ENCODE peak calls at places on chromosomes 13 and 19, in seven cellular contexts. C is HAP-1; G is iPS DF 6.9; N is right lobe of liver; D is CD8-positive, alpha-beta T cell; W is IMR-90; H is stomach. M is an unnamed sample. For H3K4me1, the result is how much of the 10 kb centered on the place peaks cover.

GRCh38 chr13:30841161-30841560 is 64.9 kb upstream of the MEDAG start:
- DNase-seq in N (no peak), D (no peak), C (no peak), H (no peak), G (no peak), W (peak), M (no peak)

GRCh38 chr13:41802033-41802683 is 158.8 kb downstream of the VWA8 start:
- DNase-seq in H (no peak), G (no peak), W (no peak), N (no peak), D (no peak), C (no peak), M (no peak)

GRCh38 chr13:33403807-33404362 is 118.3 kb upstream of the STARD13 start:
- DNase-seq in H (no peak), N (no peak), W (no peak), D (no peak), C (no peak), G (no peak), M (no peak)

GRCh38 chr13:33611016-33611805 is 206.7 kb upstream of the RFC3 start:
- DNase-seq in W (peak), N (peak), C (peak), H (peak), D (no peak), G (no peak), M (no peak)

GRCh38 chr13:46864941-46865340 is 31.9 kb downstream of the HTR2A start:
- DNase-seq in W (no peak), H (no peak), C (no peak), G (no peak), D (no peak), N (no peak), M (no peak)

GRCh38 chr13:23889598-23890224 is 511 bp upstream of the MIPEP start:
- DNase-seq in C (no peak), N (no peak), D (no peak), W (no peak), G (no peak), H (no peak), M (peak)

GRCh38 chr19:33071887-33072286 is 7.2 kb upstream of the RHPN2 start:
- DNase-seq in H (no peak), C (no peak), N (no peak), D (no peak), W (no peak), G (no peak), M (no peak)

GRCh38 chr19:32351807-32352630 is 6.6 kb downstream of the ZNF507 start:
- DNase-seq in W (peak), D (no peak), N (no peak), H (no peak), G (no peak), C (no peak), M (peak)

GRCh38 chr19:16856091-16856490 is 26.9 kb downstream of the SIN3B start:
- DNase-seq in D (no peak), H (no peak), C (no peak), G (no peak), N (no peak), W (no peak), M (no peak)

GRCh38 chr13:113579686-113580085 is 4.9 kb upstream of the TFDP1 start:
- DNase-seq in W (no peak), C (no peak), G (no peak), H (no peak), D (no peak), N (no peak), M (no peak)

GRCh38 chr19:52896431-52897148 is 845 bp downstream of the ZNF320 start:
- DNase-seq in C (no peak), W (peak), D (no peak), G (no peak), N (no peak), H (peak), M (peak)

GRCh38 chr19:11204943-11205349 is 7.6 kb upstream of the KANK2 start:
- DNase-seq in H (no peak), G (no peak), N (peak), W (no peak), D (no peak), C (no peak), M (no peak)

GRCh38 chr19:30799854-30800755 is 427.9 kb downstream of the ZNF536 start:
- DNase-seq in G (peak), N (no peak), W (no peak), D (no peak), H (peak), C (peak), M (peak)

GRCh38 chr13:22793598-22794134 is 387.1 kb upstream of the SGCG start:
- DNase-seq in W (no peak), D (no peak), H (peak), C (no peak), G (no peak), N (no peak), M (peak)

GRCh38 chr13:74015137-74015536 is 119.1 kb downstream of the KLF12 start:
- DNase-seq in C (no peak), G (no peak), N (no peak), W (peak), H (no peak), D (no peak), M (peak)

GRCh38 chr19:35347171-35347929 is at the start of gene FFAR1:
- DNase-seq in D (no peak), G (no peak), N (peak), H (peak), W (no peak), C (no peak), M (no peak)

GRCh38 chr19:4977299-4978174 is 8.6 kb downstream of the KDM4B start:
- DNase-seq in C (no peak), N (peak), H (peak), G (no peak), D (no peak), W (peak), M (peak)

GRCh38 chr19:16234552-16235445 is 37.1 kb downstream of the AP1M1 start:
- DNase-seq in H (no peak), D (no peak), G (no peak), N (no peak), C (no peak), W (no peak), M (no peak)

GRCh38 chr19:12092065-12092867 is 27.7 kb downstream of the ZNF844 start:
- DNase-seq in C (peak), W (peak), D (peak), H (peak), N (peak), G (peak), M (peak)

GRCh38 chr13:34044660-34045080 is 226.7 kb downstream of the RFC3 start:
- DNase-seq in W (peak), N (no peak), H (no peak), G (no peak), D (no peak), C (no peak), M (peak)

GRCh38 chr13:19305434-19305833 is 123.8 kb upstream of the TUBA3C start:
- DNase-seq in W (no peak), N (no peak), D (no peak), H (no peak), G (no peak), C (no peak), M (no peak)

GRCh38 chr19:28466107-28467045 is 746.6 kb downstream of the UQCRFS1 start:
- DNase-seq in C (peak), H (peak), W (peak), G (no peak), D (peak), N (peak), M (peak)

GRCh38 chr19:17450264-17451075 is 2.0 kb upstream of the TMEM221 start:
- DNase-seq in H (no peak), C (no peak), G (no peak), N (no peak), W (no peak), D (no peak), M (no peak)

GRCh38 chr19:6393074-6393981 is at the start of gene GTF2F1:
- DNase-seq in G (peak), C (peak), D (peak), H (peak), W (peak), N (peak), M (peak)

GRCh38 chr13:95276119-95276505 is 25.1 kb downstream of the ABCC4 start:
- DNase-seq in H (no peak), G (no peak), W (no peak), C (no peak), D (no peak), N (no peak), M (no peak)

GRCh38 chr19:19744641-19745040 is 11.7 kb upstream of the ZNF14 start:
- DNase-seq in G (no peak), C (no peak), D (no peak), H (no peak), N (no peak), W (no peak), M (no peak)

GRCh38 chr13:109275848-109276247 is 510.5 kb downstream of the IRS2 start:
- DNase-seq in C (no peak), H (no peak), W (no peak), N (no peak), G (no peak), D (no peak), M (peak)

GRCh38 chr19:3932931-3933810 is at the start of gene NMRK2:
- DNase-seq in D (no peak), G (peak), C (no peak), W (no peak), H (no peak), N (no peak), M (peak)

GRCh38 chr13:74443623-74444022 is 309.4 kb upstream of the KLF12 start:
- DNase-seq in W (peak), G (no peak), N (no peak), C (no peak), D (no peak), H (no peak), M (no peak)

GRCh38 chr19:18848860-18849661 is 17.3 kb downstream of the UPF1 start:
- DNase-seq in H (no peak), N (peak), C (no peak), G (no peak), W (peak), D (no peak), M (no peak)

GRCh38 chr19:38550376-38550775 is 67.4 kb downstream of the MAP4K1 start:
- DNase-seq in D (no peak), G (no peak), W (no peak), H (no peak), C (no peak), N (no peak), M (no peak)

GRCh38 chr19:18940791-18941627 is at the start of gene HOMER3:
- DNase-seq in C (peak), H (peak), W (peak), N (peak), G (no peak), D (peak), M (peak)

GRCh38 chr19:1183543-1184172 is 9.6 kb upstream of the SBNO2 start:
- DNase-seq in H (peak), N (no peak), G (no peak), D (no peak), W (peak), C (no peak), M (no peak)

GRCh38 chr19:46478356-46478986 is 7.1 kb upstream of the PNMA8A start:
- DNase-seq in G (no peak), D (no peak), H (no peak), C (peak), N (no peak), W (peak), M (no peak)

GRCh38 chr13:91017031-91017668 is 330.3 kb upstream of the MIR17HG start:
- DNase-seq in N (no peak), D (no peak), W (peak), C (peak), G (peak), H (peak), M (peak)

GRCh38 chr13:100147825-100148224 is 58.9 kb downstream of the PCCA start:
- DNase-seq in W (no peak), D (no peak), H (no peak), G (no peak), N (no peak), C (no peak), M (no peak)

GRCh38 chr13:100146534-100146933 is 57.6 kb downstream of the PCCA start:
- DNase-seq in H (no peak), D (no peak), G (no peak), W (no peak), C (no peak), N (no peak), M (no peak)

GRCh38 chr13:100149389-100149788 is 60.5 kb downstream of the PCCA start:
- DNase-seq in G (no peak), N (no peak), D (no peak), W (no peak), H (no peak), C (no peak), M (no peak)

GRCh38 chr13:100148422-100148821 is 59.5 kb downstream of the PCCA start:
- DNase-seq in N (no peak), D (no peak), W (no peak), G (peak), C (no peak), H (no peak), M (no peak)
- H3K4me3 ChIP-seq in N (no peak), D (no peak), W (no peak), G (no peak), C (no peak), H (no peak), M (no peak)

DNA sequence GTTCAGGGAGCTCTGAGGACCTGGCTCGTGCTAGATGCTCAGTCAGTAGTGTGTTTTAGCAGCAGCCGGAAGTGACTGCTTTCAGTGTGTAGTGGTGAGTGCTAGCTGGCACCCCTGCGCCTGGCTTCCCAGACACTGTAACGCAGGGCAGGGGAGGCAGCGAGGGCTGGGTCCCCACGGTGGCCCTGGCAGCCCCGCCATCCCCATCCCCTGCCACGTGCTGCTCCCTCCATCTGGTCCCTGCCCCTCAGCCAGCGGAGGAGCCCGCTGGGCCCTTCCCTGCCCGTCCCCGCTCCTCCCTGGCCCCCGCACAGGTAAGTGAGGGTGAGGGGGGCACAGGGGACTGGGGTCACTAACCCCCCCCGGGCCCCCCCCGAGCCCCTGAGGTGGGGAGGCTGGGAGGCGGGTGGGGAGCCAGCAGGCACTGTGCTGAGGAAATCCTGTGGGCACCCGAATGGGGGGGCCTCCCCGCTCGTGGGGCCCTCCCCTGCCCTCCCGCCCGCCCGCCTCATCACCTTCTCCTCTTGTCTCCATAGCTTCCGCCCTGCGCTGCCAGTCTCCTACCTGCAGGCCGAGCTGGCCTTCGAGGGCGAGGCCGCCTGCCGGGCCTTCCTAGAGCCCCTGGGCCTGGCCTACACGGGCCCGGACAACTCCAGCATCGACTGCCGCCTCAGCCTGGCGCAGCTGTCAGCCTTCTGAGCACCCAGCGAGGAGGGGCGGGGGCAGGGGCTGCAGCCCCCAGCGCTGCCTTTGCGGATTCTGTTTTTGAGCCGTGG is 3.2 kb downstream of the LENG9 start:
- DNase-seq in C (no peak), W (no peak), H (no peak), D (no peak), G (no peak), N (no peak), M (no peak)
- H3K4me1 ChIP-seq in C (under half), W (under half), H (under half), D (under half), G (under half), N (under half), M (under half)

GRCh38 chr13:50845211-50845610 is 1.7 kb upstream of the DLEU7 start:
- DNase-seq in C (no peak), N (no peak), G (no peak), W (no peak), H (no peak), D (no peak), M (no peak)

GRCh38 chr13:50843256-50844043 is at the start of gene DLEU7:
- DNase-seq in N (no peak), W (no peak), G (no peak), D (no peak), H (no peak), C (no peak), M (peak)

GRCh38 chr13:50844181-50844875 is 836 bp upstream of the DLEU7 start:
- DNase-seq in C (no peak), W (no peak), D (no peak), H (no peak), N (no peak), G (no peak), M (no peak)

GRCh38 chr13:50842246-50842645 is 1.2 kb downstream of the DLEU7 start:
- DNase-seq in H (no peak), W (no peak), D (no peak), N (no peak), C (no peak), G (no peak), M (no peak)

GRCh38 chr13:50842711-50843255 is 709 bp downstream of the DLEU7 start:
- DNase-seq in D (no peak), G (no peak), W (no peak), C (no peak), H (no peak), N (no peak), M (no peak)
- H3K4me3 ChIP-seq in D (no peak), G (peak), W (no peak), C (no peak), H (peak), N (no peak), M (peak)

GRCh38 chr19:49812997-49813861 is at the start of gene FUZ:
- DNase-seq in N (peak), H (peak), W (peak), G (peak), C (peak), D (peak), M (peak)
- H3K4me1 ChIP-seq in N (under half), H (under half), W (under half), G (under half), C (under half), D (under half), M (under half)

DNA sequence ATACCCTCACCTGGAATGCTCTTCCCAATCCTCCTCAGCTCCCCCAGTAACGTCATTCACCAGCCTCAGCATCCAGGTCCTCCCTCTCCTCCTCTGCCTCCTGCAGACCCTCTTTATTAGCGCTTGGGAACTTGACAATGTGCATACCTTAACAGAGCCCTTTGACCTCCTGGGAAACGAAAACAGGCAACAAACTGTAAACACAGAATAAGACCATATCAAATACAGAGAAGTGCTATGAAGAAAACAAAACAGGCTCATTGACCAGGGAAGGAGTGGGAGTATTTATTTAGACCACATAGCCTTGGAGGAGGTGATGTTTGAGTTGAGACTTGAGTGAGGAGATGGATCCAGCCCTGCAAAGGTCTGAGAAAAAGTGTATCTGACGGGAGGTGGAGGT is 107.9 kb upstream of the SLC7A1 start:
- DNase-seq in D (no peak), H (no peak), C (no peak), W (no peak), N (no peak), G (no peak), M (no peak)
- H3K4me3 ChIP-seq in D (no peak), H (no peak), C (no peak), W (no peak), N (no peak), G (no peak), M (no peak)

DNA sequence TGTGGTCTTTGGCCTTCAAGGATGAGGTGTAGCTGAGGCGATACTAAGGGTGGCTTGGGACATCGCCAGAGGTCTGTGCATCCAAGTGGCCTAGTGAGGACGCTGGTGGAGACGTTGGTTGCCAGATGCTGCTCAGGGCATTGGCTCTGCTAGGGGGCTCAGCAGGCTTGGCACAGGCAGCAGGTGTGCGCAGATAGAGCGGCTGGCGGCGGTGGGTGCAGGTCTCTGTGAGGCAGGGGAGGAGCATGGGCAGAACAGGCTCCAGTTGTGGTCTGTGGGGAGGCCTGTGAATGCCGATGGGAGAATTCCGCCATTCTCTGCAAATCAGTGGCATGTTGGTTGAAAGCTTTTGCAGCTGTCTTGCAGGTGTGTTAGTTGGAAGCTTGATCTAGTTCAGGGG is 21.2 kb downstream of the PRAM1 start:
- DNase-seq in N (no peak), C (no peak), H (no peak), D (no peak), G (no peak), W (no peak), M (no peak)
- H3K4me1 ChIP-seq in N (under half), C (under half), H (under half), D (under half), G (under half), W (under half), M (under half)

M was measured in cardiac muscle cell.